ENCODE peak calls at places on chromosomes 6 and 20, in eight cellular contexts. H, J, I, R, A, B, M and Y are unnamed samples.
A peak's percentile ranks its signal among the peaks of the same experiment; 100 is the strongest.

GRCh38 chr6:15945593-15946159 is 183.2 kb upstream of the MYLIP start:
- DNase-seq in A (no peak), H (peak; percentile 76), B (no peak), J (no peak), R (peak; percentile 38), M (no peak), I (no peak), Y (no peak)

GRCh38 chr6:69878795-69879194 is 12.4 kb downstream of the COL19A1 start:
- DNase-seq in R (no peak), I (no peak), J (no peak), M (no peak), H (no peak), B (no peak), A (no peak), Y (no peak)

GRCh38 chr6:40477246-40478126 is 109.7 kb downstream of the LRFN2 start:
- DNase-seq in B (no peak), J (no peak), I (no peak), M (no peak), H (no peak), R (no peak), A (no peak), Y (no peak)

GRCh38 chr6:126633362-126633761 is 293.4 kb downstream of the CENPW start:
- DNase-seq in I (no peak), H (no peak), J (no peak), M (no peak), B (no peak), A (no peak), R (no peak), Y (no peak)

GRCh38 chr20:3380228-3381070 is 27.0 kb downstream of the DNAAF9 start:
- DNase-seq in I (no peak), M (no peak), B (no peak), H (no peak), J (no peak), A (no peak), R (no peak), Y (no peak)

GRCh38 chr6:148502083-148502772 is 159.6 kb downstream of the SASH1 start:
- DNase-seq in A (no peak), R (peak; percentile 82), B (no peak), H (no peak), M (peak; percentile 76), J (no peak), I (no peak), Y (no peak)

GRCh38 chr6:141550471-141550870 is 582.3 kb upstream of the GJE1 start:
- DNase-seq in A (no peak), M (no peak), I (no peak), B (no peak), R (peak; percentile 47), H (no peak), J (no peak), Y (no peak)

GRCh38 chr20:3927486-3928291 is 38.5 kb downstream of the PANK2 start:
- DNase-seq in B (no peak), J (no peak), H (no peak), R (peak; percentile 74), I (no peak), A (no peak), M (no peak), Y (no peak)

GRCh38 chr6:35694462-35694861 is 5.7 kb upstream of the FKBP5 start:
- DNase-seq in B (no peak), A (no peak), I (no peak), J (no peak), M (no peak), H (peak; percentile 57), R (peak; percentile 82), Y (no peak)

GRCh38 chr6:3773696-3774298 is 22.3 kb upstream of the PXDC1 start:
- DNase-seq in H (peak; percentile 47), R (peak; percentile 54), A (no peak), I (peak; percentile 36), B (no peak), J (no peak), M (no peak), Y (no peak)

GRCh38 chr20:13813910-13814309 is 29.1 kb downstream of the NDUFAF5 start:
- DNase-seq in J (no peak), R (no peak), I (no peak), B (no peak), A (no peak), M (no peak), H (peak; percentile 17), Y (no peak)

GRCh38 chr20:50221501-50222323 is 31.1 kb downstream of the CEBPB start:
- DNase-seq in R (peak; percentile 70), A (peak; percentile 55), B (no peak), J (no peak), M (no peak), H (peak; percentile 61), I (no peak), Y (no peak)

DNA sequence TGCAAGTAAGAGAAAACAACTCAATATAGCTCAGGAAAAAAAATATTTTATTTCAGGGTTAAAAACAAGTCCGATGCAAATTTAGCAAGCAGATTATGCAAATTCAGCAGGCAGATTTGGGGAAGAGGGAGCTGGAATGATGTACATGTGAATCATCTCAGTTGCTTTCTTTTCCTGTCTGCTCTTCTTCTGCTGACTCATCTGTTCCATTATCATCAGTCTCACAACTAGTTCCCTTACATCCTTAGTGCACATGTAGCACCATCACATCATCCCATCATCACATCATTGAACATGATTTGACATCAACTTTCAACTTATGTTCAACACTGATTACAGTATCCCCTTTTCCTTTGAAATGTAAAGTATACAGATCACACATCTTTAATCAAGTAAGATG is 11.5 kb upstream of the DEFB113 start:
- DNase-seq in J (no peak), H (peak; percentile 43), B (no peak), R (peak; percentile 15), A (no peak), I (no peak), M (no peak), Y (no peak)
- H3K4me3 ChIP-seq in J (no peak overlapping the region), H (no peak overlapping the region), B (no peak overlapping the region), R (no peak overlapping the region), A (no peak overlapping the region), I (no peak overlapping the region), M (no peak overlapping the region), Y (no peak overlapping the region)

GRCh38 chr6:125231574-125232343 is 70.0 kb downstream of the HDDC2 start:
- DNase-seq in B (no peak), H (no peak), J (no peak), I (no peak), M (no peak), A (no peak), R (no peak), Y (no peak)
- H3K4me3 ChIP-seq in B (no peak overlapping the region), H (no peak overlapping the region), J (no peak overlapping the region), I (no peak overlapping the region), M (peak overlapping the region; percentile 30), A (no peak overlapping the region), R (no peak overlapping the region), Y (no peak overlapping the region)

DNA sequence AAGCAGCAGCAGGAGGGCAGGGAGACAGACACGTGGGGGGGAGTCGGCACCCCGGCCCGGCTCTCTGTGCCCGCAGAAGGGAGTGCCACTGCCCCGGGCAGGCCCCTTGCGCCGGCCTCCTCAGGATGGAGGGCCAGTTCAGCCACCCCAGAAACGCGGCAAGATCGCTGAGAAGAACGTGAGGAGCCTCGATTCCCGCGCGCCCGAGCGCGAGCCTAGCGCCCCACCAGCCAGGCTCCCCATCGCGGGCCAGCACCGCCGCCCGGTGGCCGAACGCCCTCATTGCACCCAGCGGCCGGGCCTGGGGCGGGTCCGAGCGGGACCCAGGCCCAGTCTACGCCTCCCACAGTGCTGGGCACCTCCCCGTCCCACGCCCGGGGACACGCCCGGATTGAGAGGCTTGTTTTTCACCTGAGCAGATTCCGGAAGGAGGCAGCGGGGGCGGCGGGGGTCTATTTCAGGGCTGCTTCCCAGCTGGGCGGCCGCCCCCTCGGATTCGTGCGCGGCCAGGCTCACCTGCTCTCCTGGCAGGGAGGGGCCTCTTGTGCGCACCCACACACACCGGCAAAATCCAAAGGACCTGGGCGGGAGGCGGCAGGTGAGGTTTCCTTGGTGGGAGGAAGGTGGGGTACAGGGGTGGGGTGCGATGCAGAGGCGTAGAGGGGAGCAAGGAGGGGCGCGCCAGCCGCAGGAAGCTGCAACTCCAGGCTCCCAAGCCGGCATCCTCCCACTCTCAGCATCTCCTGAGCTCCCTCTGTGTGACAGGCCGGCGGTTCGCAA is 9.0 kb upstream of the GRM4 start:
- DNase-seq in A (no peak), I (peak; percentile 47), J (no peak), M (peak; percentile 67), H (peak; percentile 35), R (peak; percentile 50), B (no peak), Y (no peak)
- H3K4me3 ChIP-seq in A (peak overlapping the region; percentile 36), I (no peak overlapping the region), J (no peak overlapping the region), M (peak overlapping the region; percentile 25), H (peak overlapping the region; percentile 5), R (no peak overlapping the region), B (peak overlapping the region; percentile 42), Y (peak overlapping the region; percentile 18)

GRCh38 chr6:154001494-154002285 is 37.4 kb upstream of the OPRM1 start:
- DNase-seq in M (no peak), A (no peak), H (no peak), B (no peak), I (no peak), J (no peak), R (no peak), Y (no peak)
- H3K4me3 ChIP-seq in M (no peak overlapping the region), A (no peak overlapping the region), H (no peak overlapping the region), B (no peak overlapping the region), I (no peak overlapping the region), J (no peak overlapping the region), R (no peak overlapping the region), Y (no peak overlapping the region)

GRCh38 chr20:53993310-53993709 is 77.1 kb downstream of the BCAS1 start:
- DNase-seq in I (no peak), H (no peak), J (no peak), R (no peak), M (no peak), A (no peak), B (no peak), Y (no peak)

GRCh38 chr20:53989401-53989800 is 81.0 kb downstream of the BCAS1 start:
- DNase-seq in A (no peak), J (no peak), H (no peak), B (no peak), M (no peak), R (no peak), I (no peak), Y (no peak)

GRCh38 chr20:53986037-53986436 is 84.4 kb downstream of the BCAS1 start:
- DNase-seq in A (no peak), B (no peak), H (no peak), I (no peak), R (no peak), J (no peak), M (no peak), Y (no peak)

GRCh38 chr20:53990768-53991472 is 79.5 kb downstream of the BCAS1 start:
- DNase-seq in J (no peak), B (no peak), M (no peak), R (no peak), H (no peak), A (no peak), I (no peak), Y (no peak)

GRCh38 chr20:53989977-53990376 is 80.4 kb downstream of the BCAS1 start:
- DNase-seq in M (no peak), J (no peak), R (no peak), B (no peak), H (no peak), I (no peak), A (no peak), Y (no peak)
- H3K4me3 ChIP-seq in M (no peak overlapping the region), J (no peak overlapping the region), R (no peak overlapping the region), B (no peak overlapping the region), H (no peak overlapping the region), I (no peak overlapping the region), A (no peak overlapping the region), Y (no peak overlapping the region)

GRCh38 chr6:121223930-121224329 is 110.3 kb downstream of the TBC1D32 start:
- DNase-seq in I (no peak), J (no peak), H (no peak), A (no peak), B (no peak), R (no peak), M (no peak), Y (no peak)
- H3K4me3 ChIP-seq in I (no peak overlapping the region), J (no peak overlapping the region), H (no peak overlapping the region), A (no peak overlapping the region), B (no peak overlapping the region), R (no peak overlapping the region), M (no peak overlapping the region), Y (no peak overlapping the region)